ENCODE peak calls at places on chromosomes 5 and 9, in five cellular contexts. I, Z, W, M and V are unnamed samples.

GRCh38 chr5:134115806-134116175 is 1.3 kb downstream of the TCF7 start:
- DNase-seq in I (no peak), Z (no peak), W (no peak), M (no peak), V (no peak)

GRCh38 chr5:171571663-171572062 is 152.2 kb downstream of the FGF18 start:
- DNase-seq in I (no peak), Z (no peak), W (no peak), M (no peak), V (peak; percentile 71)

GRCh38 chr9:124017929-124018730 is 6.6 kb downstream of the LHX2 start:
- DNase-seq in I (no peak), Z (no peak), W (no peak), M (no peak), V (no peak)

GRCh38 chr9:78618735-78619134 is 321.8 kb downstream of the PSAT1 start:
- DNase-seq in I (no peak), Z (no peak), W (no peak), M (no peak), V (no peak)

GRCh38 chr9:8738953-8739352 is 939.4 kb upstream of the DMAC1 start:
- DNase-seq in I (no peak), Z (no peak), W (no peak), M (no peak), V (no peak)

GRCh38 chr5:139037732-139038131 is 160.4 kb downstream of the SIL1 start:
- DNase-seq in I (no peak), Z (no peak), W (no peak), M (no peak), V (no peak)

GRCh38 chr5:102789469-102789868 is 34.4 kb downstream of the PAM start:
- DNase-seq in I (no peak), Z (no peak), W (no peak), M (no peak), V (no peak)

GRCh38 chr5:169067641-169068316 is 233.2 kb downstream of the SLIT3 start:
- DNase-seq in I (no peak), Z (no peak), W (no peak), M (no peak), V (no peak)

GRCh38 chr9:127968717-127969383 is 11.9 kb downstream of the EEIG1 start:
- DNase-seq in I (no peak), Z (no peak), W (no peak), M (peak; percentile 70), V (peak; percentile 91)